ENCODE peak calls at places on chromosome 1, in seven cellular contexts. A, O, P, U, C, S and I are unnamed samples.

GRCh38 chr1:20430355-20431290 is 55.4 kb downstream of the CAMK2N1 start:
- DNase-seq in A (no peak), O (peak), S (no peak), P (peak), U (peak), C (peak), I (no peak)

GRCh38 chr1:87392241-87393192 is 63.8 kb downstream of the LMO4 start:
- DNase-seq in U (no peak), C (no peak), S (no peak), O (no peak), A (no peak), P (no peak), I (peak)

GRCh38 chr1:101588677-101589076 is 351.9 kb downstream of the S1PR1 start:
- DNase-seq in S (no peak), U (no peak), O (no peak), P (no peak), A (no peak), C (no peak), I (no peak)

GRCh38 chr1:162207862-162208261 is 138.4 kb downstream of the NOS1AP start:
- DNase-seq in O (no peak), C (no peak), U (no peak), A (no peak), P (no peak), S (no peak), I (no peak)

GRCh38 chr1:90721210-90722194 is 4.4 kb upstream of the BARHL2 start:
- DNase-seq in O (peak), P (peak), U (peak), C (peak), A (peak), S (no peak), I (peak)

GRCh38 chr1:33181038-33181861 is 593 bp downstream of the TRIM62 start:
- DNase-seq in O (peak), A (no peak), U (peak), C (peak), S (no peak), P (no peak), I (no peak)

GRCh38 chr1:21550097-21550496 is 40.9 kb downstream of the ALPL start:
- DNase-seq in S (no peak), A (no peak), O (no peak), P (no peak), U (no peak), C (no peak), I (no peak)

GRCh38 chr1:171427852-171428471 is 57.4 kb upstream of the PRRC2C start:
- DNase-seq in A (no peak), S (no peak), O (no peak), P (no peak), U (no peak), C (no peak), I (no peak)

DNA sequence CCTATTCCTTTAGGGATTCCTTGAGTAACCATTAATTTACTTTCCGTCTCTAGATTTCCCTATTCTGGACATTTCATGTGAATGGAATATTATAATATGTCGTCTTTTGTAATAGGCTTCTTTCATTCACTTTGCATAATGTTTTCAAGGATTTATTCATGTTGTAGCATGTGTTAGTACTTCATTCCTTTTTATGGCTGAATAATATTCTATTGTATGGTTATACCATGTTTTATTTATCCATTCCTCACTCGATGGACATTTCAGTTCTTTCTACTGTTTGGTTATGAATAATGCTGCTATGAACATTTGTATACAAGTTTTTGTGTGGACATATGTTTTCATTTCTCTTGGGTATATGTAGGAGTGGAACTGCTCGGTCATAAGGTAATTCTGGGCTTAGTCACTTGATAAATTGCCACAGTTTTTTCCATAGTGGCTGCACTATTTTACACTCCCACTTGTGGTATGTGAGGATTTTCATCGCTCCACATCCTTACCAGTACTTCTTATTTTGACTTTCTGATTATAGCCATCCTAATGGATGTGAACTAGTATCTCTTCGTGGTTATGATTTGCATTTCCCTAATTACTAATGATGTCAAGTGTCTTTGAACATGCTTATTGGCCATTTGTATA is 17.7 kb downstream of the PPP2R5A start:
- DNase-seq in P (no peak), C (no peak), S (no peak), A (no peak), U (no peak), O (no peak), I (no peak)
- TF ChIP-seq JUND in P (no peak), C (no peak), S (no peak), A (no peak), U (no peak), O (no peak), I (no peak)

DNA sequence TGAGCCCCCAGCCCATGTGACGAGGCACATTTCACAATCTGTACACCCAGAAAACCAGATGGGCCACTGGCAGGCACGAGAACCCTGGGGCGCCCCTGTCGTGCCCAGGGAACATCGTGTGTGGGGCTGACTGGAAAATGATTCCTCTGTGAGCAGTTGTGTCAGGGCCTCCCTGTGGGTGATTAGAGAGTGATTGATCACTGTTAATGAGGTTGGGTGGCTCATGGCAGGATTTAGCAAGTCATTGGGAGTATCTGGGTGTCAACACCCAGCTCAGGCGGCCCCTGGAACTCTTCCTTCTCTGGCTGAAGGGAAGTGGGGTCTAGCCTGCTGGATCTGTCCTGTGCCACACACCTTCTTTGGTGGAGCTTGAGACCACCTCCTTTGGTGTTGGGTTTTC is 5.7 kb downstream of the GRHL3 start:
- DNase-seq in O (no peak), A (no peak), P (no peak), C (no peak), U (no peak), S (no peak), I (no peak)
- TF ChIP-seq JUND in O (no peak), A (no peak), P (no peak), C (no peak), U (no peak), S (no peak), I (no peak)

DNA sequence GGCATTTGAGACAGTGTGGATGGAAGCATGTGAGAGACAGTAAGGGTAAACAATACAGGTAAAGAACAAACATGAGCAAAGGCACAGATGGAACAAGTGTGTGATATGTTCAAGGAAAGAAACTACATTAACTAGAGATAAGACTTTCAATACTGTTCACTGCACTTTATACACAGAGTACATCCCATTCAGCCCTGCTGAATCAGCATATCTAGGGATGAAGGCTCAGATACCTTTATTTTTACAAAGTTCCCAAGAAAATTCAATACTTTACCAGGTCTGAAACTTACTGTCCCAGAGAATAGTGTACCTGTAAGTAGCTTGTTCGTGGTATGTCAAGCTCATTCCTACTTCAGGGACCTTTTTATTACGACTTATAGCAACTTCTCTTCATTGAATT is 122.5 kb downstream of the LHX4 start:
- DNase-seq in A (no peak), U (no peak), O (no peak), P (no peak), C (no peak), S (no peak), I (no peak)
- TF ChIP-seq JUND in A (no peak), U (no peak), O (no peak), P (no peak), C (no peak), S (no peak), I (no peak)

GRCh38 chr1:186325239-186325638 is 49.8 kb downstream of the TPR start:
- DNase-seq in P (peak), C (no peak), U (no peak), S (no peak), A (peak), O (peak), I (no peak)
- TF ChIP-seq JUND in P (no peak), C (no peak), U (no peak), S (no peak), A (no peak), O (no peak), I (no peak)